ENCODE peak calls at places on chromosome 10, in seven cellular contexts. N, Q, K, L, S, P and D are unnamed samples. For H3K36me3 and H3K4me1, the result is how much of the 10 kb centered on the place peaks cover.

GRCh38 chr10:132591166-132591971 is 53.8 kb downstream of the INPP5A start:
- DNase-seq in N (peak), Q (peak), K (no peak), L (peak), S (peak), P (no peak), D (no peak)

GRCh38 chr10:317219-317868 is 182.1 kb downstream of the ZMYND11 start:
- DNase-seq in N (peak), Q (no peak), K (peak), L (peak), S (no peak), P (no peak), D (no peak)

GRCh38 chr10:72009062-72009429 is 44.9 kb downstream of the CHST3 start:
- DNase-seq in N (no peak), Q (no peak), K (no peak), L (no peak), S (no peak), P (no peak), D (no peak)

GRCh38 chr10:12501851-12502525 is 152.6 kb downstream of the CAMK1D start:
- DNase-seq in N (no peak), Q (peak), K (no peak), L (no peak), S (no peak), P (no peak), D (no peak)

GRCh38 chr10:15579605-15580004 is 140.1 kb downstream of the ITGA8 start:
- DNase-seq in N (peak), Q (no peak), K (no peak), L (no peak), S (no peak), P (no peak), D (no peak)

GRCh38 chr10:93435621-93436385 is 46.3 kb downstream of the MYOF start:
- DNase-seq in N (peak), Q (no peak), K (no peak), L (no peak), S (no peak), P (no peak), D (no peak)

GRCh38 chr10:90969947-90970673 is 49.2 kb upstream of the ANKRD1 start:
- DNase-seq in N (peak), Q (no peak), K (no peak), L (no peak), S (no peak), P (no peak), D (no peak)

GRCh38 chr10:62092301-62092990 is 176.2 kb downstream of the RTKN2 start:
- DNase-seq in N (no peak), Q (no peak), K (no peak), L (no peak), S (no peak), P (no peak), D (no peak)

GRCh38 chr10:29657719-29658274 is 23.0 kb upstream of the SVIL start:
- DNase-seq in N (no peak), Q (no peak), K (no peak), L (no peak), S (no peak), P (no peak), D (no peak)

GRCh38 chr10:74156919-74157289 is 5.9 kb downstream of the ADK start:
- DNase-seq in N (peak), Q (peak), K (no peak), L (peak), S (no peak), P (no peak), D (no peak)

GRCh38 chr10:36141786-36142560 is 499.9 kb upstream of the FZD8 start:
- DNase-seq in N (no peak), Q (no peak), K (no peak), L (peak), S (no peak), P (no peak), D (peak)

GRCh38 chr10:87752571-87752970 is 65.5 kb downstream of the ATAD1 start:
- DNase-seq in N (peak), Q (no peak), K (no peak), L (no peak), S (no peak), P (no peak), D (no peak)

GRCh38 chr10:34079702-34080484 is 735.2 kb downstream of the PARD3 start:
- DNase-seq in N (no peak), Q (no peak), K (no peak), L (no peak), S (no peak), P (no peak), D (no peak)

GRCh38 chr10:106795619-106796018 is 368.9 kb downstream of the SORCS1 start:
- DNase-seq in N (no peak), Q (peak), K (no peak), L (no peak), S (no peak), P (no peak), D (no peak)

GRCh38 chr10:119302591-119303253 is 95.4 kb downstream of the GRK5 start:
- DNase-seq in N (no peak), Q (peak), K (no peak), L (no peak), S (no peak), P (no peak), D (no peak)

GRCh38 chr10:27150261-27150660 is 3.9 kb downstream of the YME1L1 start:
- DNase-seq in N (no peak), Q (no peak), K (no peak), L (no peak), S (no peak), P (no peak), D (no peak)

GRCh38 chr10:90051474-90051873 is 350.1 kb downstream of the KIF20B start:
- DNase-seq in N (no peak), Q (no peak), K (no peak), L (no peak), S (no peak), P (no peak), D (no peak)

GRCh38 chr10:13560597-13560996 is 26.2 kb upstream of the PRPF18 start:
- DNase-seq in N (peak), Q (no peak), K (no peak), L (no peak), S (no peak), P (no peak), D (no peak)

GRCh38 chr10:60817135-60817805 is 39.0 kb downstream of the CDK1 start:
- DNase-seq in N (peak), Q (no peak), K (no peak), L (no peak), S (no peak), P (no peak), D (no peak)

GRCh38 chr10:109616356-109616755 is 307.0 kb downstream of the XPNPEP1 start:
- DNase-seq in N (no peak), Q (no peak), K (no peak), L (no peak), S (no peak), P (no peak), D (no peak)

DNA sequence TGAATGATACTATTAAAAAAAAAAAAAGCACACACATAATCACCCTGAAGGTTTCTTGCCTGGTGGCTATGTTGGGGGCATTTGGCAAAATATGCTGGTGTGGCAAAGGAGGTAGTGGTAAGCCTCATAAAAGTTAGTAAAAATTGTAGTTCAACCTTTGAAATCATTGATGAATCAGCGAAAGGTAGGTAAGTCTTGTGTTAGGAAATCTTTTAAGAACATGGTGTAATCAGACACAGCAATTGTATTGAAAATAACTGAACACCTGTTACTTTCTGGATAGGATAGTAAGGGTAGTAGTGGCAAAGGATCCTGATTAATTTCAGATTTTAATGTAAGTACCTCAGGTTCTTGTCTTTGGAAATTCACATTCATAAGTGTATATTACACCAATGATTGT is 40.9 kb downstream of the CALML5 start:
- DNase-seq in N (no peak), Q (no peak), K (no peak), L (no peak), S (no peak), P (no peak), D (no peak)
- H3K36me3 ChIP-seq in N (under half), Q (under half), K (half or more), L (under half), S (under half), P (under half), D (under half)

GRCh38 chr10:43407148-43407575 is 1.8 kb downstream of the HNRNPF start:
- DNase-seq in N (peak), Q (peak), K (peak), L (peak), S (peak), P (no peak), D (peak)
- TF ChIP-seq POLR2A in N (no peak), Q (no peak), K (no peak), L (peak), S (no peak), P (no peak), D (no peak)

GRCh38 chr10:103622286-103622685 is 128.8 kb downstream of the NEURL1 start:
- DNase-seq in N (no peak), Q (no peak), K (no peak), L (no peak), S (no peak), P (no peak), D (no peak)
- H3K4me1 ChIP-seq in N (under half), Q (under half), K (under half), L (under half), S (under half), P (under half), D (under half)

GRCh38 chr10:124996854-124997215 is 54.9 kb downstream of the ZRANB1 start:
- DNase-seq in N (no peak), Q (no peak), K (no peak), L (no peak), S (peak), P (no peak), D (no peak)

GRCh38 chr10:124998624-124999291 is 56.8 kb downstream of the ZRANB1 start:
- DNase-seq in N (no peak), Q (peak), K (no peak), L (no peak), S (peak), P (no peak), D (peak)

GRCh38 chr10:124999433-125000365 is 57.8 kb downstream of the ZRANB1 start:
- DNase-seq in N (peak), Q (peak), K (peak), L (peak), S (peak), P (no peak), D (peak)

GRCh38 chr10:124997246-124997790 is 55.4 kb downstream of the ZRANB1 start:
- DNase-seq in N (no peak), Q (no peak), K (no peak), L (no peak), S (peak), P (no peak), D (peak)

DNA sequence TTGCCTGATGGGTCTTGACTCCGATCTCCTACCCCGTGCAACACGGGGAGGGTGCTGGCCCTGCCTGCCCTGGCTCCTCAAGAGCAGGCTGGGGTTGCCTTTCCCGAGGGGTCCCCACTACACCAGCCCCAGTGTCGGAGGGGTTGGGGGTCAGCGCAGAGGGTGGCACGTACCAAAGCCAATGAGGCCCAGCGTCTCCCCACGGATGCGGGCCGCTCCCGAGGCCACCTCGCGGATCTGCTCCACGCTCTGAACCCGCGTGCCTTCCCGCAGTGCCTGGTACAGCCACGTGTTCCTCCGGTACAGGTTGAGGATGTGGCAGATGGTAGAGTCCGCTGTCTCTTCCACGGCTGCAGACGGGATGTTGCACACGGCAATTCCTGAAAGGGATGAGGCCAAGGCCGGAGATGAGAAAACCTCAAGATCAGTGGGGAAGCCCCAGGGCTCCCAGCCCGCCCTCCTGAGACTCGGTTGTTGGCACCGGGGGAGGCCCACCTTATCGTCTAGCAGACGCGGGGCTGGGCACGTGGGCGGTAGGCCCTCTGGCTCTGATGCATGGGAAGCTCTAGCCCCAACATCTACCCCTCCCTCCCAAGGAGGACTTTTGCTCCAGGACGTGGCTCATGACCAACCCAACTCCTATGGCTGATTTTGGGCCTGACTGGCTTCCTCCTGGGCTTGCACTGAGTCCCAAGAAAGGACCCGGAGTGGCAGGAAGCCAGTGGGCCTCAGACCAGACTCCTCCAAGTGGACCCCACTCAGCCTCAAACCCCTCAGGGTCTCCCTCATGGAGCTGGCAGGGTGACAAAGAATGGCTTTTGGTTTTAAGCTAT is 56.1 kb downstream of the ZRANB1 start:
- DNase-seq in N (no peak), Q (peak), K (no peak), L (no peak), S (peak), P (no peak), D (peak)
- H3K36me3 ChIP-seq in N (half or more), Q (under half), K (half or more), L (under half), S (under half), P (half or more), D (half or more)

DNA sequence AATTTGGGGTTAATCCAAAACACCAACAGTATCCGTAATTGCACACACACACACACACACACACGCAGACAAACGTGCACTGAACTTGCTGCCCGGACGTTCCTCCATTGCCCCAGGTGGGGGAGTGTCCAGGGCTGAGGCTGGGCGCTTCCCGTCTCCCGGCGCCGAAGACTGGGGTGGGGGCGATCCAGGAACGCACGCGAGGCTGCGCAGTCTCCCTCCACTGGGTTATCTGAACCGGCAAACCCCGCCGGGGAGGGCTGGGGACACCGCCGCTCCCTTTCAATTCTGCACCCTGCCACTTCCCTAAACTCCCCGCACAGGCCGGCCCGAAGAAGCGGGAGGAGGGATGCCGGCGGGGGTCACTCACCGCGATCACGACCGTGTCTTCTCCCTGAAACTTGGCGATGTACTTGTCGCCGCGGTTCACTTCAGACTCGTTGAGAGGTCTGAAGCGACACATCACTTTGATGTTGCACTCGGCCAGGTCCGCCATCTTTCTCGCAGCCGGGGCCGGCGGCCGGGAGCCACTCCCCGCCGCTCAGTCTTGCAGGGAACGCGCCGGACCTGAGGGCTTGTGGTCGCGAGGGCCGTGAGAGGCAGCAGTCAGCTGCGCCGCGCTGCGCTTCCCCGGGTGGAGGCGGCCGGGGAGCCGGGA is 618 bp downstream of the KIF5B start:
- DNase-seq in N (peak), Q (peak), K (peak), L (peak), S (peak), P (no peak), D (peak)
- TF ChIP-seq POLR2A in N (no peak), Q (no peak), K (peak), L (no peak), S (peak), P (no peak), D (no peak)

GRCh38 chr10:51667992-51668689 is 31.3 kb downstream of the CSTF2T start:
- DNase-seq in N (peak), Q (no peak), K (no peak), L (no peak), S (no peak), P (no peak), D (no peak)
- H3K4me1 ChIP-seq in N (under half), Q (under half), K (under half), L (under half), S (under half), P (under half), D (under half)

GRCh38 chr10:22583683-22584082 is 130.7 kb downstream of the PIP4K2A start:
- DNase-seq in N (no peak), Q (no peak), K (no peak), L (no peak), S (no peak), P (no peak), D (no peak)
- H3K36me3 ChIP-seq in N (under half), Q (under half), K (under half), L (under half), S (under half), P (under half), D (under half)

GRCh38 chr10:5661043-5661442 is 5.4 kb downstream of the ASB13 start:
- DNase-seq in N (no peak), Q (no peak), K (no peak), L (peak), S (no peak), P (no peak), D (no peak)

GRCh38 chr10:5656737-5657579 is 9.4 kb downstream of the ASB13 start:
- DNase-seq in N (no peak), Q (no peak), K (no peak), L (no peak), S (peak), P (no peak), D (no peak)

GRCh38 chr10:5662708-5663579 is 3.5 kb downstream of the ASB13 start:
- DNase-seq in N (no peak), Q (no peak), K (no peak), L (peak), S (no peak), P (no peak), D (no peak)

GRCh38 chr10:5658871-5659618 is 7.3 kb downstream of the ASB13 start:
- DNase-seq in N (no peak), Q (no peak), K (no peak), L (peak), S (no peak), P (no peak), D (no peak)

GRCh38 chr10:5659702-5660528 is 6.5 kb downstream of the ASB13 start:
- DNase-seq in N (peak), Q (peak), K (peak), L (peak), S (peak), P (peak), D (peak)
- TF ChIP-seq POLR2A in N (no peak), Q (no peak), K (no peak), L (no peak), S (no peak), P (no peak), D (peak)

GRCh38 chr10:80513106-80513505 is 24.6 kb upstream of the SH2D4B start:
- DNase-seq in N (no peak), Q (no peak), K (no peak), L (no peak), S (no peak), P (no peak), D (no peak)
- H3K4me1 ChIP-seq in N (under half), Q (under half), K (under half), L (under half), S (under half), P (under half), D (under half)

GRCh38 chr10:64265961-64266360 is 744.8 kb downstream of the REEP3 start:
- DNase-seq in N (no peak), Q (no peak), K (no peak), L (no peak), S (no peak), P (no peak), D (no peak)
- H3K36me3 ChIP-seq in N (under half), Q (under half), K (under half), L (under half), S (under half), P (under half), D (under half)